ENCODE peak calls at places on chromosome 21, in seven cellular contexts. A, G, W, U, H, M and I are unnamed samples.

GRCh38 chr21:21851657-21852056 is 853.4 kb downstream of the NCAM2 start:
- DNase-seq in A (no peak), G (no peak), W (no peak), U (no peak), H (no peak), M (no peak), I (no peak)

GRCh38 chr21:45228656-45229240 is 58.9 kb downstream of the POFUT2 start:
- DNase-seq in A (no peak), G (no peak), W (no peak), U (no peak), H (no peak), M (no peak), I (no peak)

GRCh38 chr21:44051462-44051941 is 39.4 kb downstream of the TRAPPC10 start:
- DNase-seq in A (no peak), G (no peak), W (no peak), U (no peak), H (no peak), M (no peak), I (no peak)

GRCh38 chr21:28518620-28519019 is 474.1 kb downstream of the LTN1 start:
- DNase-seq in A (no peak), G (no peak), W (no peak), U (no peak), H (no peak), M (no peak), I (no peak)

GRCh38 chr21:41345934-41346685 is 15.7 kb upstream of the MX2 start:
- DNase-seq in A (no peak), G (no peak), W (no peak), U (no peak), H (no peak), M (no peak), I (no peak)

GRCh38 chr21:38813143-38813542 is 7.4 kb downstream of the ETS2 start:
- DNase-seq in A (no peak), G (no peak), W (no peak), U (no peak), H (no peak), M (no peak), I (no peak)

GRCh38 chr21:41009398-41010177 is 158.4 kb upstream of the BACE2 start:
- DNase-seq in A (no peak), G (no peak), W (no peak), U (peak; percentile 21), H (no peak), M (no peak), I (no peak)

GRCh38 chr21:44984428-44984791 is 44.6 kb downstream of the SLX9 start:
- DNase-seq in A (no peak), G (no peak), W (no peak), U (peak; percentile 71), H (peak; percentile 28), M (no peak), I (no peak)

GRCh38 chr21:16588433-16588860 is 858.7 kb downstream of the USP25 start:
- DNase-seq in A (no peak), G (no peak), W (no peak), U (peak; percentile 76), H (no peak), M (no peak), I (peak; percentile 65)

GRCh38 chr21:36159356-36159921 is 2.8 kb downstream of the DOP1B start:
- DNase-seq in A (no peak), G (no peak), W (no peak), U (no peak), H (no peak), M (no peak), I (no peak)

GRCh38 chr21:41879190-41879998 is at the start of gene PRDM15:
- DNase-seq in A (no peak), G (peak; percentile 60), W (peak; percentile 93), U (peak; percentile 94), H (peak; percentile 55), M (no peak), I (peak; percentile 87)

GRCh38 chr21:37914211-37914900 is 1.9 kb downstream of the KCNJ6 start:
- DNase-seq in A (no peak), G (no peak), W (peak; percentile 26), U (peak; percentile 11), H (no peak), M (no peak), I (peak; percentile 34)

GRCh38 chr21:44299458-44300261 is at the start of gene PFKL:
- DNase-seq in A (peak; percentile 59), G (no peak), W (peak; percentile 94), U (peak; percentile 96), H (peak; percentile 24), M (peak; percentile 29), I (peak; percentile 94)

GRCh38 chr21:45281411-45282282 is 6.0 kb downstream of the POFUT2 start:
- DNase-seq in A (no peak), G (no peak), W (no peak), U (no peak), H (no peak), M (no peak), I (no peak)

GRCh38 chr21:45093064-45093532 is 18.7 kb downstream of the ADARB1 start:
- DNase-seq in A (no peak), G (no peak), W (no peak), U (no peak), H (no peak), M (no peak), I (no peak)

GRCh38 chr21:36236052-36236730 is 79.6 kb downstream of the DOP1B start:
- DNase-seq in A (peak; percentile 66), G (no peak), W (no peak), U (no peak), H (no peak), M (no peak), I (no peak)

GRCh38 chr21:40331804-40332203 is 464.6 kb downstream of the PCP4 start:
- DNase-seq in A (no peak), G (no peak), W (no peak), U (no peak), H (no peak), M (no peak), I (no peak)

GRCh38 chr21:38170283-38170682 is 86.5 kb upstream of the KCNJ15 start:
- DNase-seq in A (no peak), G (no peak), W (no peak), U (no peak), H (no peak), M (peak; percentile 15), I (peak; percentile 32)

GRCh38 chr21:44742418-44743153 is 31.2 kb upstream of the TSPEAR start:
- DNase-seq in A (no peak), G (no peak), W (no peak), U (no peak), H (peak; percentile 30), M (no peak), I (no peak)

DNA sequence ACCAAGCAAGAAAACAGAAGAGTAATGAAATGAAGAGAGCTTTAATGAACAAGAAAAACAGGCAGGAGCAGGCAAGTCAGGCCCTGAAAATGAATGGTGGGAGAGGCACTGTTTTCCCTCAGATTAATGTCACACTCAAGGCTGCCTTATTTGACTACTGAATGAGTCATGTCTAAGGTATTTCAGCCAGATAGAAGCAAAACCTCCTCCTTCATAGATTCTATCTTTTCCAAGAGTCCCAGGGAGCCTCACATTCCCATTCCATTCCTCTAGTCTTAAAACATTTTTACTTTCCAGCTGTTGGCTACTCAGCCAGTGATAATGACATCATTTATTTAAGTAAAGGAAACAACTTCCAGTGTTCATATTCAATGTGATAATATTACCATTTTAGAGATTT is 228.5 kb upstream of the NRIP1 start:
- DNase-seq in A (no peak), G (peak; percentile 15), W (no peak), U (no peak), H (peak; percentile 30), M (no peak), I (peak; percentile 83)
- TF ChIP-seq JUND in A (no peak), G (no peak), W (peak; percentile 95), U (peak; percentile 20), H (peak; percentile 48), M (peak; percentile 95), I (peak; percentile 95)

DNA sequence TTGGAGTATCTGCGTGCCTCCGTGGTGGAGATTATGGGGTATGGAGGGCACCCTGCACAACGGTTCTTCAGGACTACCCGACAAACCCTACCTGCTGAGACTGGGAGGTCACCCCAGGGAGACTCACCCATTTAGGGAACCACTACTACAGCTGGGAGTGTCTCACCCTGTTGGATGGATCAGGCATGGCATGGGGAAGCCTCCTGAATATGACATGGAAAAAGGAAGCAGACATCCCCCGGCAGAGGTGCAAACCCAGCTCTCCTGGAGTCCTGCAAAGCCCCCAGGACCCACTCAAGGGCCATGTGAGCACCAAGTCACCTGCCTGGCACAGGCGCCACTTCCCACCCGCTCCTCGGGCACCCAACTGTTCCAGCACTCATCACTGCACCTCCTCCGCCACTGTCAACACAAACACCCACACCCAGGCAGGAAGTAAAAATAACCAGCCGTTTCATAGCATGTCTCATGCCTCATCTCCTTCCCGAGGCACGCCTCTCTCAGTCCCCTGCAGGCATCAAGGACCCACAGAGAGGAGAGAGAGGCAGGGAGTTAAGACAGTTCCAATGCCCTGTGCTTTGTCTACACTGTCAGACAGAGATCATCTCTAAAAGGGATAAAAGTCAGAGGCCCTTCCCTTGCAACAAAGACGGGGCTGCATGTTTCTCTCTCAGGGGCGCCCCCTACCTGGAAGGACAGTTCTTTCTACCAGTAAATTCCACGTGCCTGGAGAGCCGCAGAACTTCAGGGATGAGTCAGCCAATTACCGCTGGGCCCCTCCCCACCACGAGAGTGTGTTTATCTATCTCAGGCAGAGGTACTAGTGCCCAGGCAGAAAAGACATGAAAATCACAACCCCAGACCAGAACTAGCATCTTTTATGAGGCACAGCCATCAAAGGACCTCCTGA is 150.1 kb upstream of the SOD1 start:
- DNase-seq in A (peak; percentile 41), G (peak; percentile 67), W (peak; percentile 72), U (no peak), H (peak; percentile 18), M (no peak), I (no peak)
- TF ChIP-seq JUND in A (peak; percentile 91), G (peak; percentile 64), W (peak; percentile 86), U (no peak), H (no peak), M (peak; percentile 78), I (no peak)

DNA sequence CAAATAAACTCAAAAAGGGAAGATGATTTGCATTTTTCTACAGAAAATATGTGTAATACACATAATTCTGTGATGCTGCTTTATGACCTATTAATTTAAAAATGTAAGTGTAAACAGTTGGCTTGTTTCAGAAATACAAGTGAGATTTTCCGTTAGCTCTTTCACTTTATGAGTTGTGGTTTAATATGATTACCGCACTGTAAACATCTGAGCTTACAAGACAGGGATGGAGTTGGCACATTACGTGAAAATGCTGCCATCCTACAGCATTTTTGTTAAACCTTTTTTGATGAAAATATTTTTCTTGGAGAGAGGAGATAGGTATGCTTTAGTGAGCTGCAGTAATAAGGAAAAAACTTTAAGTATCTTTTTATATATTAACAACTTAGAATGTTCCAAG is 426.8 kb upstream of the ADAMTS5 start:
- DNase-seq in A (no peak), G (no peak), W (no peak), U (no peak), H (no peak), M (no peak), I (no peak)
- TF ChIP-seq JUND in A (no peak), G (no peak), W (no peak), U (no peak), H (no peak), M (no peak), I (no peak)

GRCh38 chr21:42939581-42940413 is 14.4 kb upstream of the ERVH48-1 start:
- DNase-seq in A (no peak), G (no peak), W (no peak), U (no peak), H (peak; percentile 27), M (no peak), I (peak; percentile 67)
- TF ChIP-seq JUND in A (no peak), G (no peak), W (no peak), U (peak; percentile 39), H (no peak), M (no peak), I (no peak)

GRCh38 chr21:46295996-46296752 is 10.0 kb downstream of the YBEY start:
- DNase-seq in A (no peak), G (no peak), W (peak; percentile 68), U (no peak), H (peak; percentile 91), M (no peak), I (no peak)
- TF ChIP-seq JUND in A (no peak), G (no peak), W (no peak), U (no peak), H (no peak), M (no peak), I (no peak)

GRCh38 chr21:34811368-34811767 is 142.6 kb downstream of the CLIC6 start:
- DNase-seq in A (no peak), G (no peak), W (no peak), U (no peak), H (no peak), M (no peak), I (no peak)
- TF ChIP-seq JUND in A (no peak), G (no peak), W (no peak), U (no peak), H (no peak), M (no peak), I (no peak)